ENCODE peak calls at places on chromosome 9, in five cellular contexts. Q is tibial nerve, S is left ventricle myocardium inferior, H is ovary, C is aorta. T is an unnamed sample.

GRCh38 chr9:18749711-18750110 is 275.8 kb downstream of the ADAMTSL1 start:
- DNase-seq in Q (no peak), S (no peak), H (no peak), C (no peak), T (no peak)

GRCh38 chr9:20646656-20647055 is 24.4 kb upstream of the MLLT3 start:
- DNase-seq in Q (no peak), S (no peak), H (no peak), C (no peak), T (no peak)

GRCh38 chr9:36268007-36268427 is 9.8 kb upstream of the GNE start:
- DNase-seq in Q (no peak), S (no peak), H (no peak), C (no peak), T (no peak)

GRCh38 chr9:113657765-113658564 is 194.4 kb downstream of the RGS3 start:
- DNase-seq in Q (peak; percentile 89), S (peak; percentile 85), H (peak; percentile 75), C (peak; percentile 94), T (peak; percentile 82)

GRCh38 chr9:114889802-114890224 is 40.6 kb downstream of the TNFSF8 start:
- DNase-seq in Q (no peak), S (no peak), H (no peak), C (no peak), T (no peak)

GRCh38 chr9:131181091-131181681 is 55.8 kb downstream of the NUP214 start:
- DNase-seq in Q (no peak), S (no peak), H (no peak), C (no peak), T (no peak)

GRCh38 chr9:125161284-125161918 is 18.1 kb upstream of the SCAI start:
- DNase-seq in Q (peak; percentile 33), S (no peak), H (no peak), C (no peak), T (no peak)

GRCh38 chr9:90880669-90881068 is 79.0 kb downstream of the SYK start:
- DNase-seq in Q (no peak), S (no peak), H (no peak), C (no peak), T (no peak)

GRCh38 chr9:109072133-109072692 is 47.5 kb downstream of the TMEM245 start:
- DNase-seq in Q (no peak), S (no peak), H (peak; percentile 14), C (no peak), T (peak; percentile 47)

GRCh38 chr9:97555164-97555563 is 53.7 kb downstream of the TMOD1 start:
- DNase-seq in Q (peak; percentile 88), S (peak; percentile 71), H (peak; percentile 90), C (peak; percentile 84), T (peak; percentile 52)

GRCh38 chr9:32589083-32589713 is 16.2 kb upstream of the NDUFB6 start:
- DNase-seq in Q (no peak), S (no peak), H (no peak), C (no peak), T (peak; percentile 25)

GRCh38 chr9:107266624-107267369 is 16.3 kb upstream of the RAD23B start:
- DNase-seq in Q (no peak), S (no peak), H (no peak), C (no peak), T (no peak)

GRCh38 chr9:21591221-21592062 is 109.3 kb upstream of the IFNE start:
- DNase-seq in Q (peak; percentile 48), S (peak; percentile 13), H (no peak), C (peak; percentile 77), T (peak; percentile 79)

GRCh38 chr9:71552480-71552879 is 215.8 kb downstream of the CEMIP2 start:
- DNase-seq in Q (no peak), S (no peak), H (no peak), C (no peak), T (no peak)

GRCh38 chr9:6669881-6670280 is 24.4 kb upstream of the GLDC start:
- DNase-seq in Q (no peak), S (no peak), H (no peak), C (no peak), T (no peak)

GRCh38 chr9:121226186-121226585 is 24.5 kb upstream of the RAB14 start:
- DNase-seq in Q (no peak), S (no peak), H (no peak), C (no peak), T (no peak)

GRCh38 chr9:100590481-100590880 is 12.6 kb downstream of the CAVIN4 start:
- DNase-seq in Q (no peak), S (no peak), H (no peak), C (no peak), T (no peak)

DNA sequence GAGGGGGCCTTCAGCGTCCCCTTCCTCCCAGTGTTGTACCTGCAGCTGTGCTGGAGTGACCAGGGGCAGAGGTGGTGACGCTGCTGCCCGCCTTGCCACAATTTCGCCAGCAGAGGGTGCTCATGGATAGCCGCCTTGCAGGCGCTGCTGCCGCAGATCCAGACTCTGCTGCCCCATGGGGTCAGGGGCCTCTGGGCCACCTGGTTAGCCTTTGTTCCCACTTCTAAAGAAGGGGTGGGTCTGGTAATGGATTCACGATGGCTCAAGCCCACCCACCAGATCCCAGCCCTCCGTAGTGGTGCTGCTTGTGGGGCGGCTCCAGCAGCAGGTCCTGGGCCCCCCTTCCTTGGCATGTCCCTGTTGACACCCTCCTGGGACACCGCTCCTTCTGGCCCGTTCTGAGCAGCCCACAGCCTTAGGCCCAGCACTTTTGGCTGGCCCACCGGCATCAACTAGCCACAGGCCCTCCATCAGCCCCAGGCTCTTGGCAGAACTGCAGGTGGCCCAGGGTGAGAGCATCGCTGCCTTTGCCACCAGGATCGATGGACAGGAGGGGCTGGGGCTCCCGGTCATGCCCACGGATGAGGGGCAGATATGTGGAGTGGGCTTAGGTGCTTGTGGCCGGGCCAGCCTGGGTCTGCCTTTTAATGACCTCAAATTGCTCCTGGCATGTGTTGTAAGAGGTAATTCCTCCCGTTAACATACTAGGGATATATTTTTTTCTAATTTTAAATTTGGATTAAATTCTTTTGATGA is 57.2 kb downstream of the COL5A1 start:
- DNase-seq in Q (peak; percentile 54), S (peak; percentile 67), H (peak; percentile 66), C (peak; percentile 91), T (peak; percentile 30)
- H3K27ac ChIP-seq in Q (peak overlapping the region; percentile 49), S (peak overlapping the region; percentile 50), H (no peak overlapping the region), C (no peak overlapping the region), T (peak overlapping the region; percentile 37)

DNA sequence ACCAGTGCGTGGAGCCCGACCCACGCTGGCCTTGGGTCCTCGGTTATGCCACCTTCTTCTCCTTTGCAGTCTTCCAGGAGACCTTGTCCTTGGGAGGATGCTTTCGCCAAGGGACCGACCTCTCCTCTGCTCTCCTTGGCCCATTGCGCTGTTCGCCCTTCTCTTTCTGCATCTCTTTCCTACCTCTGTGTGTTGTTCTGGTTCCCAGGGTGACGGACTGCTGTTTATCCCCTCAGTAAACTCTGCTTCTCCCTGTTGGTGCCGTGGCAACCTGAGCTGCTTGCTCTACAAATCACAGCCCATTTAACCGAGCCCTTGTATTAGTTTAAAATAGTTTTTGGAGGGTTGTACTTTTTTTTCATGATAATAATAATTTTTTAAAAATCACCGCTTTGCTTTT is 97.9 kb downstream of the DAPK1 start:
- DNase-seq in Q (no peak), S (no peak), H (no peak), C (no peak), T (no peak)
- H3K4me1 ChIP-seq in Q (peaks cover 13% of the 10 kb centered on the region), S (peaks cover 70% of the 10 kb centered on the region), H (peaks cover 62% of the 10 kb centered on the region), C (no peaks in the 10 kb centered on the region), T (peaks cover 5% of the 10 kb centered on the region)

DNA sequence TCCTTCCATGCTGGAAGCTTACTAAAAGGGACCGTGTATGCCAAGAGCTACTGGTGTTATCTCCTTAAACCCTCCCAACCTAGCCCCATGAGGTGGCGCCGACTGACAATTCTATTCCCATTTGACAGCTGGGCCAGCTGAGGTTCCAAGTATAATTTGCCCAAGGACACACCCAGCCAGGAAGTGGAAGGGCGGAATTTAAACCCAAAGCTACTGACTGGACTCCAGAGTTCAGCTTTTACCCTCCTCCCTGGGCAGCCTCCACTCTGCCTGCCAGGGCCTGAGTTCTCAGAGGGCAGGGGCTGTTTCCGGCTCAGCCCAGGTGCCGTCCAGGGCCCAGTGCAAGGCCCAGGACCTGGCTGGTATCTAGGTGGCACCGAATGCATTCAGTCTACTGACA is 71.8 kb downstream of the C9orf50 start:
- DNase-seq in Q (no peak), S (no peak), H (no peak), C (peak; percentile 57), T (no peak)
- H3K27ac ChIP-seq in Q (peak overlapping the region; percentile 95), S (peak overlapping the region; percentile 82), H (peak overlapping the region; percentile 84), C (no peak overlapping the region), T (no peak overlapping the region)

DNA sequence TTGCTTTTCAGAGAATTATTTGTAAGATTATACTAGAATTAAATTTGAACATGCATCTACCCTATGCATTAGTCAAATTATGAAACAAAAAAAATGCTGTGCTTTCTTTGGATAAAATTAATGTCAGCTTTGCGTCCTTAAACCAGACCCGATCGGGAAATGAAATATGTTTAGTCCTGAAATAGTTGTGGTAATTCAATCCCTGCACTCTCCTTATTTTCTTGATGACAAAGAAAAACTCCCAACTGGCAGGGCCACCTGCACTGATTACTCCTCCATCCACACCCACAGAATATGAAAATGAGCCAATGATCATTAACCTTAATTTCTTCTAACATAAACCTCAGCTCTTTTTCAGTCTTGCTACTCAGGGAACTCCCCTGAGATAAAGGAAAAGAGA is 245.4 kb downstream of the BNC2 start:
- DNase-seq in Q (no peak), S (no peak), H (no peak), C (no peak), T (no peak)
- H3K4me1 ChIP-seq in Q (peaks cover 18% of the 10 kb centered on the region), S (peaks cover 17% of the 10 kb centered on the region), H (peaks cover 20% of the 10 kb centered on the region), C (no peaks in the 10 kb centered on the region), T (no peaks in the 10 kb centered on the region)

DNA sequence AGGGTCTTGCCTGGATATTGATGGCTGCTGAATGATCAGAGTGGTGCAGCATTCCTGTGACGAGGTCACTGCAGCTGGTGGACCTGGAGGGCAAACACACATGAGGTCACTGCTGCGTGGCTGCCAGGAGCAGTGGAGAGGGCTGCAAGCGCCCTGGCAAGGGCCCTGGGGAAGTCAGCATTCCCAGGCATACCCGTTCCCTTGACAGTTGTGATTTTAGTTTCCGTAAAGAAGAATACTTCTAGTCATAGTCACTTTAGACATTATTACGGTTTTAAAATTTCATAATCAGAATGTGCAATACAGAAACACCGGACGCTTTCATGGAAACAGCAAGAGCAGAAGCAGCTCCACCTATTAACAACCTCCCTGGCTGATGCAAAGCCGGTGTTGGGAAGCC is 129.7 kb downstream of the GADD45G start:
- DNase-seq in Q (no peak), S (peak; percentile 46), H (no peak), C (no peak), T (no peak)
- H3K27ac ChIP-seq in Q (no peak overlapping the region), S (no peak overlapping the region), H (no peak overlapping the region), C (no peak overlapping the region), T (no peak overlapping the region)

DNA sequence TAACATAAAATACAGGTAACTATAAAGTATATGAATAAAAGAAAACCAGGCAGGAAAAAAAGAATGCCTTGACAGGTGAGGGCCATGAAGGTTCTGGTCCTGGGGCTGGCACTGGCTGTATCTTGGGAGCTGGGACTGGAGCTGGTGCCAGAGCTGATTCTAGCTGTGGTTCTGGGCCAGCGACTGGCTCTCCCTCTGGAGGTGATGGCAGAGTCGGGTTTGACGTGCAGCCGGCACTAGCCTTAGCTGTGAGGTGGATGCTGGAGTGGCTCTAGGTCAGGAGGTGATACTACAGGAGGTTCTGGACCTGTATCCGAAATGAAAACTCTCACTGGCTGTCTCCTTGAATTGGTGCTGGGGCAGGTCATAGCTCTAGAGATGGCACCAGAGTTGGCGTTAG is 22.3 kb downstream of the OBP2B start:
- DNase-seq in Q (no peak), S (no peak), H (no peak), C (peak; percentile 44), T (no peak)
- H3K4me1 ChIP-seq in Q (no peaks in the 10 kb centered on the region), S (peaks cover 5% of the 10 kb centered on the region), H (no peaks in the 10 kb centered on the region), C (no peaks in the 10 kb centered on the region), T (no peaks in the 10 kb centered on the region)

T was measured in small intestine.